ENCODE peak calls at places on chromosome 16, in four cellular contexts. One of them, this sample, is unnamed.

GRCh38 chr16:27449434-27450188 is 47.6 kb downstream of the IL21R start:
- DNase-seq in T-helper 2 cell: peak
- DNase-seq in fibroblast of the aortic adventitia: no peak
- DNase-seq in small intestine: peak
- DNase-seq in this sample: no peak

GRCh38 chr16:66569131-66569530 is 2.9 kb downstream of the CMTM1 start:
- DNase-seq in T-helper 2 cell: no peak
- DNase-seq in fibroblast of the aortic adventitia: peak
- DNase-seq in small intestine: no peak
- DNase-seq in this sample: no peak

GRCh38 chr16:65480276-65480675 is 358.4 kb upstream of the CDH11 start:
- DNase-seq in T-helper 2 cell: no peak
- DNase-seq in fibroblast of the aortic adventitia: no peak
- DNase-seq in small intestine: no peak
- DNase-seq in this sample: no peak

GRCh38 chr16:62950351-62950750 is 914.1 kb upstream of the CDH8 start:
- DNase-seq in T-helper 2 cell: no peak
- DNase-seq in fibroblast of the aortic adventitia: no peak
- DNase-seq in small intestine: no peak
- DNase-seq in this sample: no peak

GRCh38 chr16:27738596-27738995 is 188.7 kb downstream of the KATNIP start:
- DNase-seq in T-helper 2 cell: no peak
- DNase-seq in fibroblast of the aortic adventitia: no peak
- DNase-seq in small intestine: no peak
- DNase-seq in this sample: no peak

GRCh38 chr16:86602521-86602920 is 24.2 kb downstream of the FOXL1 start:
- DNase-seq in T-helper 2 cell: no peak
- DNase-seq in fibroblast of the aortic adventitia: no peak
- DNase-seq in small intestine: no peak
- DNase-seq in this sample: no peak

GRCh38 chr16:2716101-2716885 is 3.7 kb downstream of the PRSS27 start:
- DNase-seq in T-helper 2 cell: no peak
- DNase-seq in fibroblast of the aortic adventitia: no peak
- DNase-seq in small intestine: no peak
- DNase-seq in this sample: no peak

GRCh38 chr16:2190659-2191445 is 5.6 kb downstream of the CASKIN1 start:
- DNase-seq in T-helper 2 cell: no peak
- DNase-seq in fibroblast of the aortic adventitia: no peak
- DNase-seq in small intestine: no peak
- DNase-seq in this sample: no peak

GRCh38 chr16:57863434-57864160 is 61.3 kb upstream of the KIFC3 start:
- DNase-seq in T-helper 2 cell: no peak
- DNase-seq in fibroblast of the aortic adventitia: peak
- DNase-seq in small intestine: peak
- DNase-seq in this sample: peak

GRCh38 chr16:87836844-87837581 is 32.3 kb downstream of the SLC7A5 start:
- DNase-seq in T-helper 2 cell: no peak
- DNase-seq in fibroblast of the aortic adventitia: peak
- DNase-seq in small intestine: no peak
- DNase-seq in this sample: no peak

GRCh38 chr16:75238132-75238852 is 13.1 kb downstream of the BCAR1 start:
- DNase-seq in T-helper 2 cell: no peak
- DNase-seq in fibroblast of the aortic adventitia: peak
- DNase-seq in small intestine: no peak
- DNase-seq in this sample: peak

GRCh38 chr16:1871974-1872635 is at the start of gene MEIOB:
- DNase-seq in T-helper 2 cell: peak
- DNase-seq in fibroblast of the aortic adventitia: no peak
- DNase-seq in small intestine: peak
- DNase-seq in this sample: peak

GRCh38 chr16:87203060-87203656 is 114.0 kb downstream of the C16orf95 start:
- DNase-seq in T-helper 2 cell: no peak
- DNase-seq in fibroblast of the aortic adventitia: peak
- DNase-seq in small intestine: peak
- DNase-seq in this sample: peak

GRCh38 chr16:19182487-19182886 is 14.4 kb downstream of the SYT17 start:
- DNase-seq in T-helper 2 cell: no peak
- DNase-seq in fibroblast of the aortic adventitia: no peak
- DNase-seq in small intestine: no peak
- DNase-seq in this sample: no peak

GRCh38 chr16:11384184-11384955 is 39.1 kb downstream of the RMI2 start:
- DNase-seq in T-helper 2 cell: no peak
- DNase-seq in fibroblast of the aortic adventitia: no peak
- DNase-seq in small intestine: no peak
- DNase-seq in this sample: no peak

GRCh38 chr16:49026566-49026965 is 255.1 kb downstream of the CBLN1 start:
- DNase-seq in T-helper 2 cell: no peak
- DNase-seq in fibroblast of the aortic adventitia: no peak
- DNase-seq in small intestine: no peak
- DNase-seq in this sample: no peak

GRCh38 chr16:1941924-1942809 is 832 bp downstream of the MSRB1 start:
- DNase-seq in T-helper 2 cell: no peak
- DNase-seq in fibroblast of the aortic adventitia: no peak
- DNase-seq in small intestine: peak
- DNase-seq in this sample: peak